ENCODE peak calls at places on chromosomes 13 and 19, in seven cellular contexts. H is amygdala; A is HS-27A; Y is T-helper 9 cell; D is T1000; U is psoas muscle; B is stimulated activated CD8-positive, alpha-beta memory T cell treated with anti-CD3 and anti-CD28 coated beads, Interleukin-2, amount 100 ng/mL, for 48 hours. N is an unnamed sample.

GRCh38 chr19:28839455-28839854 is 373.5 kb downstream of the UQCRFS1 start:
- DNase-seq in H (no peak), A (no peak), Y (no peak), D (no peak), U (no peak), B (no peak), N (no peak)

GRCh38 chr19:45996933-45997332 is 1.7 kb downstream of the CCDC61 start:
- DNase-seq in H (no peak), A (no peak), Y (no peak), D (no peak), U (no peak), B (no peak), N (no peak)

GRCh38 chr19:39140594-39140993 is 15.0 kb downstream of the PAK4 start:
- DNase-seq in H (no peak), A (no peak), Y (no peak), D (no peak), U (no peak), B (no peak), N (no peak)

GRCh38 chr13:112210401-112210800 is 143.5 kb downstream of the SOX1 start:
- DNase-seq in H (no peak), A (no peak), Y (no peak), D (no peak), U (no peak), B (no peak), N (no peak)

GRCh38 chr13:36907266-36907665 is 12.8 kb downstream of the SMAD9 start:
- DNase-seq in H (no peak), A (no peak), Y (no peak), D (no peak), U (no peak), B (no peak), N (no peak)

GRCh38 chr13:92029641-92030040 is 631.2 kb downstream of the GPC5 start:
- DNase-seq in H (no peak), A (no peak), Y (no peak), D (no peak), U (no peak), B (no peak), N (no peak)

GRCh38 chr13:43663474-43664090 is 123.2 kb downstream of the ENOX1 start:
- DNase-seq in H (no peak), A (no peak), Y (no peak), D (no peak), U (no peak), B (no peak), N (no peak)

GRCh38 chr13:42876270-42876714 is 94.9 kb downstream of the FAM216B start:
- DNase-seq in H (no peak), A (no peak), Y (no peak), D (no peak), U (no peak), B (no peak), N (no peak)

GRCh38 chr19:33550741-33551140 is 29.1 kb upstream of the PEPD start:
- DNase-seq in H (no peak), A (no peak), Y (no peak), D (no peak), U (no peak), B (no peak), N (no peak)

GRCh38 chr13:78972561-78972960 is 313.6 kb upstream of the OBI1 start:
- DNase-seq in H (no peak), A (no peak), Y (no peak), D (no peak), U (no peak), B (no peak), N (no peak)

GRCh38 chr19:30882411-30883005 is 466.7 kb downstream of the TSHZ3 start:
- DNase-seq in H (no peak), A (no peak), Y (no peak), D (no peak), U (no peak), B (no peak), N (no peak)

GRCh38 chr13:59531571-59532091 is 632.1 kb downstream of the DIAPH3 start:
- DNase-seq in H (peak), A (peak), Y (no peak), D (peak), U (peak), B (no peak), N (peak)

N was measured in right lobe of liver.